ENCODE peak calls at places on chromosome 11, in six cellular contexts. I is HFF-Myc, P is AG04449, C is H4, N is left kidney, D is Panc1. J is an unnamed sample.

GRCh38 chr11:2303627-2304155 is 1.9 kb downstream of the TSPAN32 start:
- DNase-seq in N (peak; percentile 25), D (no peak), I (no peak), P (no peak), C (no peak), J (no peak)

GRCh38 chr11:3840289-3840869 is 380 bp downstream of the RHOG start:
- DNase-seq in P (no peak), D (no peak), C (no peak), I (no peak), N (no peak), J (no peak)

GRCh38 chr11:73787051-73787642 is 527 bp upstream of the MRPL48 start:
- DNase-seq in C (no peak), P (no peak), I (no peak), N (no peak), D (no peak), J (no peak)

GRCh38 chr11:100593321-100593720 is 93.8 kb upstream of the ARHGAP42 start:
- DNase-seq in D (no peak), P (no peak), I (no peak), N (no peak), C (peak; percentile 44), J (no peak)

GRCh38 chr11:102603091-102603490 is 22.0 kb downstream of the MMP20 start:
- DNase-seq in C (peak; percentile 81), P (no peak), I (no peak), N (no peak), D (no peak), J (peak; percentile 96)

GRCh38 chr11:69636870-69637600 is 3.9 kb upstream of the CCND1 start:
- DNase-seq in I (no peak), C (no peak), N (peak; percentile 62), D (no peak), P (no peak), J (no peak)

GRCh38 chr11:1542267-1542666 is 29.8 kb downstream of the DUSP8 start:
- DNase-seq in I (no peak), P (no peak), D (no peak), C (no peak), N (no peak), J (no peak)

GRCh38 chr11:47272706-47273105 is 2.8 kb downstream of the MADD start:
- DNase-seq in C (no peak), N (peak; percentile 55), I (no peak), P (no peak), D (no peak), J (no peak)

GRCh38 chr11:115920841-115921480 is 416.7 kb upstream of the CADM1 start:
- DNase-seq in P (no peak), D (no peak), I (no peak), N (peak; percentile 79), C (no peak), J (no peak)

J was measured in foreskin melanocyte.